ENCODE peak calls at places on chromosomes 7 and 10, in four cellular contexts. N is H1, H is upper lobe of left lung, G is HCT116. I is an unnamed sample.

GRCh38 chr10:33803248-33803647 is 468.8 kb upstream of the NRP1 start:
- DNase-seq in N (no peak), H (no peak), G (peak; percentile 46), I (no peak)

GRCh38 chr7:140646931-140647647 is 6.5 kb upstream of the DENND2A start:
- DNase-seq in N (peak; percentile 78), H (no peak), G (peak; percentile 50), I (no peak)

GRCh38 chr10:61841338-61841875 is 60.1 kb upstream of the ARID5B start:
- DNase-seq in N (no peak), H (no peak), G (no peak), I (no peak)

GRCh38 chr10:91636892-91637291 is 4.0 kb upstream of the PPP1R3C start:
- DNase-seq in N (no peak), H (no peak), G (no peak), I (no peak)

GRCh38 chr7:133886797-133887196 is 240.3 kb upstream of the LRGUK start:
- DNase-seq in N (no peak), H (no peak), G (no peak), I (no peak)

GRCh38 chr10:23419657-23420319 is 19.1 kb upstream of the OTUD1 start:
- DNase-seq in N (no peak), H (no peak), G (no peak), I (no peak)

GRCh38 chr7:130421685-130422084 is 19.1 kb downstream of the CEP41 start:
- DNase-seq in N (no peak), H (peak; percentile 65), G (no peak), I (no peak)

GRCh38 chr10:5684971-5685763 is 529 bp downstream of the TASOR2 start:
- DNase-seq in N (peak; percentile 72), H (peak; percentile 78), G (peak; percentile 47), I (no peak)

GRCh38 chr10:5910323-5911100 is 20.5 kb downstream of the FBH1 start:
- DNase-seq in N (no peak), H (no peak), G (no peak), I (no peak)

GRCh38 chr10:22740180-22740579 is 25.8 kb upstream of the PIP4K2A start:
- DNase-seq in N (no peak), H (no peak), G (no peak), I (no peak)

GRCh38 chr10:53453196-53453595 is 680.6 kb upstream of the MBL2 start:
- DNase-seq in N (no peak), H (no peak), G (no peak), I (no peak)

GRCh38 chr10:5041471-5042023 is 37.9 kb upstream of the AKR1C2 start:
- DNase-seq in N (no peak), H (no peak), G (no peak), I (no peak)

GRCh38 chr7:5216931-5217330 is 26.9 kb downstream of the WIPI2 start:
- DNase-seq in N (no peak), H (no peak), G (no peak), I (no peak)

GRCh38 chr10:133481086-133481643 is 27.4 kb downstream of the SCART1 start:
- DNase-seq in N (no peak), H (no peak), G (no peak), I (no peak)

GRCh38 chr10:75396861-75397570 is 4.5 kb downstream of the ZNF503 start:
- DNase-seq in N (peak; percentile 67), H (no peak), G (no peak), I (no peak)
- TF ChIP-seq POLR2AphosphoS5 in N (no peak), H (no peak), G (no peak), I (no peak)

GRCh38 chr10:121519901-121520500 is 78.2 kb downstream of the FGFR2 start:
- DNase-seq in N (no peak), H (no peak), G (no peak), I (no peak)
- H3K27ac ChIP-seq in N (no peak overlapping the region), H (no peak overlapping the region), G (no peak overlapping the region), I (no peak overlapping the region)

GRCh38 chr7:112942981-112943380 is 143.6 kb downstream of the GPR85 start:
- DNase-seq in N (no peak), H (no peak), G (no peak), I (no peak)

GRCh38 chr7:112937651-112938390 is 147.6 kb upstream of the TMEM168 start:
- DNase-seq in N (no peak), H (no peak), G (no peak), I (no peak)

GRCh38 chr7:112940314-112940732 is 146.3 kb downstream of the GPR85 start:
- DNase-seq in N (no peak), H (no peak), G (no peak), I (no peak)

GRCh38 chr7:112938895-112939588 is 147.6 kb downstream of the GPR85 start:
- DNase-seq in N (peak; percentile 77), H (peak; percentile 31), G (no peak), I (no peak)

GRCh38 chr7:112939589-112940313 is 146.9 kb downstream of the GPR85 start:
- DNase-seq in N (peak; percentile 96), H (peak; percentile 99), G (peak; percentile 98), I (peak; percentile 99)
- TF ChIP-seq POLR2AphosphoS5 in N (peak; percentile 25), H (peak; percentile 10), G (peak; percentile 78), I (peak; percentile 73)

DNA sequence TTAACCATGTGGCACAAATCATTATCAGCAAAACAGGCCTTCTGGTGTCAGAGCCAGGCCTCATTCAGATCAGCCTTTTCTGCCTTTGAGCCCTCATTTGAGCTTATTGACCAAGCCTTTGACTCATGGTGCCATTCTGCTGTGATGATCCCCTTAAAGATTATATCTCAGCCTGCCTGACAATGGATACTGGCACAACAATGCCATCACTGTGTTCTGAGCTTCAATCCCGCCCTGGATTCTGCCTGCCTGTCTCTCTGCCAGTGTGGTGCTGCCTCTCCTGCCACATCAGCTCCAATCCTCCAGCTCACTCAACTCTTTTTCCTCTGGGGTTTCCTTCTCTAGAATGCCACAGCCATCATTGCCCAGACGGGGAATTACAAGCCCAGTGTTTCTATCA is 52.6 kb downstream of the SRI start:
- DNase-seq in N (no peak), H (no peak), G (no peak), I (no peak)
- H3K27ac ChIP-seq in N (no peak overlapping the region), H (no peak overlapping the region), G (no peak overlapping the region), I (no peak overlapping the region)

DNA sequence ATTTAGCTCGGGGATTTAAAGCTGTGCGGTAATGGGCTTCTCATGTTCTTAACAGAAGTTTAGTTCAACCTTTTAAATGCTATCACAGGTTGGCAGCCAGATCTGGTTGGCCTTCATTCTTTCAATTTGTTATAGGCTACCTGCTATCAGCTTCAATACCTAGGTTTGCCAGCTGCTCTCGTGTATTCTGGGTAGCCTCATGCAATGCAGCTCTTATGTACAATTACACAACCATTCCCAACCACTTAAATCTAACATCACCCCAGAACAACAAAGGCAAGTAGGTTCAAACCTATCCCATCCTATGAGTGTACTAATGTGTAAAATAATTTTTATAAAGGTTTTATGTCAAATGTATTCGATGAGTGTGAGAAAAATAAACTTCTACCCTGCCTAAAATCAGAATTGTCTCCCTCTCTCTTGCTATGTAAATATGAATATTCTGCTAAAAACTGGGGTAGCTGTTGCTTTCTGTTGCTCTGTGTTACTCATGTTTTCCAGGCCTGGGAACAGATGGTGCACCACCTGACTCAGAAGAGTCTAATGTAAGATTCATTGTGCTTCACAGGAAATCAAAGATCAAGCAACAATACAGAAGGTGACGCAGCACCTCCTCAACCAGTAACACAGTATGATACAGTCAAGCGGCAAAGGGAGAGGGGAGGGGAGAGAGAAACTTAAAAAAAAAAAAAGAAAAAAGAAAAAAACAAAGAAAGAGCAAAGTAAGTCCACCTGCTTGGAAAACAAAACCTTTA is 188.6 kb downstream of the ETV1 start:
- DNase-seq in N (no peak), H (peak; percentile 22), G (no peak), I (no peak)
- TF ChIP-seq POLR2AphosphoS5 in N (no peak), H (no peak), G (no peak), I (no peak)

I was measured in Panc1.